ENCODE peak calls at places on chromosomes 16 and 17, in nine cellular contexts. B is PC-3, S is thoracic aorta, N is GM12864, T is WERI-Rb-1, U is AG04450, O is fibroblast of lung, G is AG10803, V is AG04449. Y is an unnamed sample.

GRCh38 chr16:57471209-57471608 is 8.7 kb downstream of the POLR2C start:
- DNase-seq in B (no peak), S (no peak), N (no peak), T (no peak), U (no peak), O (no peak), G (no peak), V (no peak), Y (no peak)

GRCh38 chr16:1336619-1337018 is 3.2 kb downstream of the BAIAP3 start:
- DNase-seq in B (no peak), S (no peak), N (no peak), T (no peak), U (no peak), O (no peak), G (no peak), V (no peak), Y (no peak)

GRCh38 chr17:75592364-75593020 is 4.9 kb downstream of the MYO15B start:
- DNase-seq in B (no peak), S (no peak), N (no peak), T (no peak), U (no peak), O (no peak), G (no peak), V (no peak), Y (no peak)

GRCh38 chr17:19744922-19745757 is 3.0 kb downstream of the ALDH3A1 start:
- DNase-seq in B (peak), S (peak), N (no peak), T (peak), U (no peak), O (peak), G (peak), V (no peak), Y (peak)

GRCh38 chr16:57314161-57314785 is 29.8 kb upstream of the PLLP start:
- DNase-seq in B (peak), S (no peak), N (no peak), T (no peak), U (no peak), O (no peak), G (no peak), V (no peak), Y (peak)

GRCh38 chr17:223723-224471 is 42.4 kb upstream of the DOC2B start:
- DNase-seq in B (no peak), S (no peak), N (no peak), T (peak), U (no peak), O (no peak), G (no peak), V (no peak), Y (no peak)

GRCh38 chr17:66373944-66374817 is 71.8 kb downstream of the PRKCA start:
- DNase-seq in B (no peak), S (no peak), N (no peak), T (no peak), U (no peak), O (peak), G (no peak), V (no peak), Y (no peak)

GRCh38 chr17:13864551-13864950 is 204.8 kb upstream of the COX10 start:
- DNase-seq in B (peak), S (no peak), N (no peak), T (no peak), U (no peak), O (peak), G (peak), V (peak), Y (no peak)

GRCh38 chr17:42989726-42990652 is 8.2 kb upstream of the RPL27 start:
- DNase-seq in B (peak), S (no peak), N (no peak), T (no peak), U (no peak), O (no peak), G (peak), V (no peak), Y (peak)

GRCh38 chr17:35889818-35890773 is 9.9 kb upstream of the CCL5 start:
- DNase-seq in B (no peak), S (no peak), N (no peak), T (no peak), U (no peak), O (peak), G (peak), V (peak), Y (peak)

GRCh38 chr17:73744411-73744810 is 100.2 kb upstream of the SDK2 start:
- DNase-seq in B (no peak), S (no peak), N (no peak), T (peak), U (no peak), O (no peak), G (no peak), V (no peak), Y (no peak)

GRCh38 chr17:77100009-77100408 is 40.8 kb upstream of the SEC14L1 start:
- DNase-seq in B (no peak), S (no peak), N (no peak), T (no peak), U (no peak), O (no peak), G (no peak), V (no peak), Y (no peak)

GRCh38 chr17:53655591-53655990 is 167.1 kb upstream of the KIF2B start:
- DNase-seq in B (no peak), S (no peak), N (no peak), T (no peak), U (no peak), O (peak), G (peak), V (no peak), Y (peak)

GRCh38 chr17:37787055-37787720 is 42.3 kb upstream of the HNF1B start:
- DNase-seq in B (no peak), S (no peak), N (no peak), T (no peak), U (no peak), O (peak), G (peak), V (no peak), Y (peak)

GRCh38 chr17:81049372-81049911 is 14.5 kb downstream of the BAIAP2 start:
- DNase-seq in B (no peak), S (no peak), N (no peak), T (no peak), U (no peak), O (no peak), G (no peak), V (no peak), Y (no peak)

GRCh38 chr17:57916925-57917858 is 38.0 kb downstream of the CUEDC1 start:
- DNase-seq in B (peak), S (no peak), N (no peak), T (peak), U (no peak), O (no peak), G (no peak), V (no peak), Y (no peak)

GRCh38 chr17:57915980-57916757 is 39.0 kb downstream of the CUEDC1 start:
- DNase-seq in B (no peak), S (no peak), N (no peak), T (no peak), U (no peak), O (no peak), G (peak), V (no peak), Y (no peak)

GRCh38 chr16:83586036-83586810 is 221.6 kb upstream of the HSBP1 start:
- DNase-seq in B (no peak), S (no peak), N (no peak), T (peak), U (no peak), O (no peak), G (no peak), V (no peak), Y (no peak)

GRCh38 chr16:66265556-66266133 is 100.8 kb upstream of the CDH5 start:
- DNase-seq in B (no peak), S (no peak), N (no peak), T (peak), U (no peak), O (no peak), G (no peak), V (no peak), Y (no peak)

GRCh38 chr16:83403751-83404150 is 404.0 kb upstream of the HSBP1 start:
- DNase-seq in B (no peak), S (no peak), N (no peak), T (no peak), U (no peak), O (no peak), G (peak), V (no peak), Y (peak)

GRCh38 chr16:25553711-25554436 is 137.9 kb upstream of the HS3ST4 start:
- DNase-seq in B (no peak), S (no peak), N (no peak), T (peak), U (no peak), O (peak), G (peak), V (no peak), Y (peak)

GRCh38 chr17:70327279-70327678 is 157.9 kb downstream of the KCNJ2 start:
- DNase-seq in B (no peak), S (no peak), N (no peak), T (no peak), U (no peak), O (no peak), G (no peak), V (no peak), Y (no peak)

GRCh38 chr17:37642706-37643105 is 540 bp downstream of the DDX52 start:
- DNase-seq in B (peak), S (no peak), N (no peak), T (no peak), U (no peak), O (peak), G (peak), V (no peak), Y (peak)

GRCh38 chr16:65059421-65059980 is 62.4 kb downstream of the CDH11 start:
- DNase-seq in B (no peak), S (no peak), N (no peak), T (no peak), U (no peak), O (no peak), G (no peak), V (no peak), Y (peak)

GRCh38 chr17:38353084-38353604 is 1.5 kb downstream of the SOCS7 start:
- DNase-seq in B (no peak), S (no peak), N (no peak), T (no peak), U (no peak), O (peak), G (no peak), V (no peak), Y (no peak)

GRCh38 chr16:87226926-87227650 is 90.1 kb downstream of the C16orf95 start:
- DNase-seq in B (no peak), S (no peak), N (no peak), T (no peak), U (peak), O (peak), G (peak), V (peak), Y (no peak)

GRCh38 chr17:48483471-48484131 is 47.2 kb downstream of the HOXB1 start:
- DNase-seq in B (peak), S (no peak), N (no peak), T (no peak), U (peak), O (peak), G (peak), V (peak), Y (peak)

GRCh38 chr17:61786088-61786487 is 77.2 kb downstream of the BRIP1 start:
- DNase-seq in B (no peak), S (no peak), N (no peak), T (no peak), U (no peak), O (no peak), G (no peak), V (no peak), Y (no peak)

GRCh38 chr17:81481011-81481799 is 31.4 kb downstream of the ACTG1 start:
- DNase-seq in B (no peak), S (no peak), N (no peak), T (peak), U (no peak), O (peak), G (peak), V (no peak), Y (peak)

GRCh38 chr16:67718668-67719047 is 458 bp downstream of the GFOD2 start:
- DNase-seq in B (no peak), S (no peak), N (no peak), T (no peak), U (no peak), O (no peak), G (no peak), V (no peak), Y (no peak)

GRCh38 chr17:39823407-39824054 is 40.6 kb downstream of the IKZF3 start:
- DNase-seq in B (no peak), S (no peak), N (no peak), T (no peak), U (no peak), O (no peak), G (no peak), V (no peak), Y (no peak)

GRCh38 chr16:29816694-29817441 is 916 bp downstream of the PAGR1 start:
- DNase-seq in B (peak), S (no peak), N (no peak), T (peak), U (no peak), O (peak), G (peak), V (no peak), Y (peak)
- TF ChIP-seq CTCF in B (no peak), S (no peak), N (peak), T (peak), U (peak), O (no peak), G (no peak), V (peak), Y (no peak)

GRCh38 chr17:79811036-79811887 is 14.4 kb upstream of the CBX8 start:
- DNase-seq in B (peak), S (no peak), N (no peak), T (peak), U (no peak), O (no peak), G (no peak), V (no peak), Y (peak)

GRCh38 chr17:79812206-79812968 is 15.5 kb upstream of the CBX8 start:
- DNase-seq in B (no peak), S (no peak), N (no peak), T (no peak), U (no peak), O (no peak), G (no peak), V (no peak), Y (no peak)

GRCh38 chr17:79810138-79811027 is 13.5 kb upstream of the CBX8 start:
- DNase-seq in B (peak), S (no peak), N (no peak), T (peak), U (no peak), O (peak), G (peak), V (no peak), Y (peak)

GRCh38 chr17:79812969-79813825 is 16.3 kb upstream of the CBX8 start:
- DNase-seq in B (no peak), S (no peak), N (no peak), T (no peak), U (no peak), O (no peak), G (no peak), V (no peak), Y (no peak)

GRCh38 chr17:79811888-79812205 is 15.0 kb upstream of the CBX8 start:
- DNase-seq in B (no peak), S (no peak), N (no peak), T (no peak), U (no peak), O (no peak), G (no peak), V (no peak), Y (no peak)
- H3K4me3 ChIP-seq in B (peak), S (no peak), N (no peak), T (no peak), U (no peak), O (no peak), G (no peak), V (no peak), Y (no peak)

DNA sequence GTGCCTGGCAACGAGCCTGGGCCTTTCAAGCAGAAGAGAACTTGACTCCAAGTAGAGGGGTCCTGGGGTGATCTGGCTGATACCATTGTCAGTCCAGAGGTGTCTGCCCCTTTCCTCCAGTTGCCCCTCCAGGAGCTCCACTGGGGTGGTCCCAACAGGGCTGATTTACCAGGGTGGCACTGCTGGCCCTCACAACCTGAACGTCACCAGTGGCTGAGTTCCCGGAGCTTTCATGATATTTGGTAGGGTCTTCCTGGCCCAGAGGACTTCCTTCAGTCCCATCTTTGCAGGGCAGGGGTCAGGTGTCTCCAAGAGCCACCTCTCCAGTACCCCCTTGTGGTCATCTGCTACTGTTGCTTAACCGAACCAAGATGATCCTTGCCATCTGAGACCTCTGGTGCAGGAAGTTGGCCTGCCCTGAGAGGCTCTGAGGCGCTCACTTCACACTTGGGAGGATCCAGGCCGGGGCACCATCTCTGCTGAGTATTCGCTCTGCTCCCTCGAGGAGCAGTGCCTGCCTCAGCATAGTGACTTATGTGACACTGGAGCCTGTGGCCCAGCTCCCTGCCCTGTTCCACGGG is 3.5 kb downstream of the LIMD2 start:
- DNase-seq in B (peak), S (no peak), N (peak), T (peak), U (no peak), O (peak), G (peak), V (no peak), Y (no peak)
- TF ChIP-seq CTCF in B (peak), S (peak), N (peak), T (peak), U (peak), O (peak), G (peak), V (peak), Y (peak)

DNA sequence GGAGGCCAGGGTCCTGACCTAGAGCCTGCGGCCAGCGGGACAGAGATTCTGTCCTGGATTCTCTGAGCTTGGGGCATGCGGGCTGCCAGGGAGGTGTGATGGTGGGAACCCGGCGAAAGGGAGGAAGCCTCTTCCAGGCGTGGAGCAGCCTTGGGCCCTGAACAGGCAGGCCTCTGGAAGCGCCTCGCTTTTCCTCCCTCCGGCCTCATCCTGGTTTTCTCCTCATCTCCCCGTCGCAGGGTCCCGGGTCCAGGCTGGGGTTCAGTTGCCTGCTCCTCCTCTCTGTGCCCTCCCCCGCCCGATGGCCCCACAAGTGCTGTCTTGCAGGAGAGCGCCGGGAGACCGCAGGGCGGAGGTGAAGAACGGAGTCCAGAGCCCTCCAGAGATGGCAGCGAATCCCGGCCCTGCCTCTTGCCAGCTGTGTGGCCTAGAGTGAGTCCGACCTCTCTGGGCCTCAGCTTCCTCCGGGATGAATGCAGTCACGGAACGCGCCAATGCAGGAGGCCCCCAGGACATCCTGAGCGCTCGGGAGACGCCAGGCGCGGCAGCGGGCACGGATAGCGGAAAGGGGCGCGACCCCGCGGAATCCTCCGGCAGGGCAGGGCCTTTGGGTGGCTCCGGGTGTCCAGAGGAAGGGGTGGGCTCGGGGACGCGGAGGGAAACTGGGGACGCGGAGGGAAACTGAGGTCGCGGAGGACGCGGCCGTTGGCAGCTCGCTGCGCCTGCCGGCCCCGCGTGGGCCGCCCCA is 553 bp upstream of the RAB11FIP4 start:
- DNase-seq in B (no peak), S (no peak), N (no peak), T (no peak), U (no peak), O (no peak), G (no peak), V (no peak), Y (no peak)
- H3K4me3 ChIP-seq in B (no peak), S (peak), N (no peak), T (peak), U (peak), O (no peak), G (peak), V (peak), Y (no peak)

DNA sequence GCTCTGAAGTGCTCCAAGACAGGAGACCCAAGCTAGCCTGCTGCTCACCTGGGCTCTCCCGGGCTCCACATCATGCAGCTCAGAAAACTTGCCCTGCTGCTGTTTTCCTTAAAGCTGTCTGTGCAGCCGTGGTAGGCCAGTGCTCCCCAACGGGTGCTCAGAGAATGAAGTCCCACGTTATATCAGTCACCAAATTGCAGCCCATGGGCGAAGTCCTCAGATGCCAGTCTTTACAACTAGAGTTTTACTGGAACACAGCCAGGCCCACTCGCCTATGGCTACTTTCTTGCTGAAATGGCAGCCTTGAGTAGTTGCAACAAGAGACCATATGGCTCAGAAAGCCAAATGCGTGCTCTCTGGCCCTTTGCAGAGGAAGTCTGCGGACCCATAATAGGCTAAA is 6.3 kb downstream of the CREBBP start:
- DNase-seq in B (no peak), S (no peak), N (no peak), T (no peak), U (no peak), O (no peak), G (no peak), V (no peak), Y (no peak)
- TF ChIP-seq CTCF in B (no peak), S (no peak), N (no peak), T (no peak), U (no peak), O (no peak), G (no peak), V (no peak), Y (no peak)

Y was measured in epithelial cell of esophagus.